ENCODE peak calls at places on chromosomes 11 and 22, in six cellular contexts. C is astrocyte; G is choroid plexus epithelial cell; N is neural progenitor cell; H is RPMI7951; F is stimulated activated CD8-positive, alpha-beta memory T cell treated with anti-CD3 and anti-CD28 coated beads, Interleukin-4, amount 100 ng/mL, for 48 hours. K is an unnamed sample.
A peak's percentile ranks its signal among the peaks of the same experiment; 100 is the strongest.

GRCh38 chr11:8566613-8567210 is 27.3 kb downstream of the STK33 start:
- DNase-seq in C (peak; percentile 22), G (peak; percentile 68), N (peak; percentile 54), H (peak; percentile 45), F (no peak), K (no peak)

GRCh38 chr22:44392446-44392921 is 79.7 kb upstream of the SHISAL1 start:
- DNase-seq in C (peak; percentile 23), G (no peak), N (no peak), H (no peak), F (no peak), K (no peak)

GRCh38 chr11:92225563-92226308 is 1.1 kb downstream of the FAT3 start:
- DNase-seq in C (peak; percentile 8), G (no peak), N (peak; percentile 77), H (no peak), F (no peak), K (no peak)

GRCh38 chr11:123135863-123136446 is 59.1 kb downstream of the CLMP start:
- DNase-seq in C (no peak), G (no peak), N (no peak), H (no peak), F (no peak), K (no peak)

GRCh38 chr22:44085743-44086741 is 61.9 kb downstream of the PARVB start:
- DNase-seq in C (peak; percentile 60), G (peak; percentile 69), N (peak; percentile 66), H (peak; percentile 56), F (no peak), K (peak; percentile 21)

GRCh38 chr11:126720539-126721235 is 279.9 kb downstream of the KIRREL3 start:
- DNase-seq in C (no peak), G (no peak), N (no peak), H (no peak), F (no peak), K (no peak)

GRCh38 chr11:69377029-69377952 is 83.3 kb downstream of the MYEOV start:
- DNase-seq in C (no peak), G (no peak), N (no peak), H (no peak), F (no peak), K (no peak)

GRCh38 chr22:45317551-45318167 is 7.9 kb downstream of the FAM118A start:
- DNase-seq in C (peak; percentile 53), G (peak; percentile 46), N (peak; percentile 30), H (no peak), F (no peak), K (no peak)

GRCh38 chr11:75855191-75855590 is 40.2 kb downstream of the UVRAG start:
- DNase-seq in C (no peak), G (no peak), N (no peak), H (no peak), F (no peak), K (no peak)